ENCODE peak calls at places on chromosomes 6 and 20, in five cellular contexts. One of them, this sample, is unnamed.

GRCh38 chr6:68256391-68256790 is 378.7 kb upstream of the ADGRB3 start:
- DNase-seq in neuronal stem cell: no peak
- DNase-seq in trophoblast cell: no peak
- DNase-seq in OCI-LY7: no peak
- DNase-seq in A549: no peak
- DNase-seq in this sample: no peak

GRCh38 chr6:13355043-13355945 is 27.0 kb upstream of the TBC1D7 start:
- DNase-seq in neuronal stem cell: no peak
- DNase-seq in trophoblast cell: peak
- DNase-seq in OCI-LY7: peak
- DNase-seq in A549: no peak
- DNase-seq in this sample: peak

GRCh38 chr20:62860924-62861691 is 514 bp downstream of the TCFL5 start:
- DNase-seq in neuronal stem cell: peak
- DNase-seq in trophoblast cell: peak
- DNase-seq in OCI-LY7: peak
- DNase-seq in A549: no peak
- DNase-seq in this sample: peak

GRCh38 chr6:14270925-14271791 is 153.6 kb downstream of the CD83 start:
- DNase-seq in neuronal stem cell: no peak
- DNase-seq in trophoblast cell: peak
- DNase-seq in OCI-LY7: no peak
- DNase-seq in A549: peak
- DNase-seq in this sample: peak

GRCh38 chr6:81854474-81854873 is 102.0 kb upstream of the TENT5A start:
- DNase-seq in neuronal stem cell: no peak
- DNase-seq in trophoblast cell: no peak
- DNase-seq in OCI-LY7: no peak
- DNase-seq in A549: no peak
- DNase-seq in this sample: no peak

GRCh38 chr6:127589135-127589534 is 12.2 kb downstream of the C6orf58 start:
- DNase-seq in neuronal stem cell: no peak
- DNase-seq in trophoblast cell: no peak
- DNase-seq in OCI-LY7: no peak
- DNase-seq in A549: no peak
- DNase-seq in this sample: no peak

GRCh38 chr6:108676555-108676954 is 115.8 kb downstream of the FOXO3 start:
- DNase-seq in neuronal stem cell: no peak
- DNase-seq in trophoblast cell: no peak
- DNase-seq in OCI-LY7: no peak
- DNase-seq in A549: no peak
- DNase-seq in this sample: no peak

GRCh38 chr6:130674604-130675003 is 152.6 kb upstream of the SMLR1 start:
- DNase-seq in neuronal stem cell: no peak
- DNase-seq in trophoblast cell: peak
- DNase-seq in OCI-LY7: no peak
- DNase-seq in A549: no peak
- DNase-seq in this sample: no peak

GRCh38 chr6:166927240-166927941 is 29.0 kb downstream of the RNASET2 start:
- DNase-seq in neuronal stem cell: no peak
- DNase-seq in trophoblast cell: no peak
- DNase-seq in OCI-LY7: no peak
- DNase-seq in A549: no peak
- DNase-seq in this sample: no peak

GRCh38 chr20:12237772-12238171 is 320.1 kb downstream of the BTBD3 start:
- DNase-seq in neuronal stem cell: no peak
- DNase-seq in trophoblast cell: peak
- DNase-seq in OCI-LY7: no peak
- DNase-seq in A549: no peak
- DNase-seq in this sample: no peak

GRCh38 chr20:11092151-11092550 is 418.4 kb upstream of the JAG1 start:
- DNase-seq in neuronal stem cell: no peak
- DNase-seq in trophoblast cell: no peak
- DNase-seq in OCI-LY7: no peak
- DNase-seq in A549: no peak
- DNase-seq in this sample: no peak

GRCh38 chr20:11090751-11091150 is 417.0 kb upstream of the JAG1 start:
- DNase-seq in neuronal stem cell: no peak
- DNase-seq in trophoblast cell: no peak
- DNase-seq in OCI-LY7: no peak
- DNase-seq in A549: no peak
- DNase-seq in this sample: no peak

GRCh38 chr20:11091496-11091895 is 417.7 kb upstream of the JAG1 start:
- DNase-seq in neuronal stem cell: no peak
- DNase-seq in trophoblast cell: peak
- DNase-seq in OCI-LY7: no peak
- DNase-seq in A549: no peak
- DNase-seq in this sample: no peak

GRCh38 chr20:11094711-11095110 is 420.9 kb upstream of the JAG1 start:
- DNase-seq in neuronal stem cell: no peak
- DNase-seq in trophoblast cell: no peak
- DNase-seq in OCI-LY7: no peak
- DNase-seq in A549: no peak
- DNase-seq in this sample: no peak

GRCh38 chr20:11094196-11094595 is 420.4 kb upstream of the JAG1 start:
- DNase-seq in neuronal stem cell: no peak
- DNase-seq in trophoblast cell: no peak
- DNase-seq in OCI-LY7: no peak
- DNase-seq in A549: no peak
- DNase-seq in this sample: no peak
- H3K4me2 ChIP-seq in neuronal stem cell: no peak
- H3K4me2 ChIP-seq in trophoblast cell: no peak
- H3K4me2 ChIP-seq in OCI-LY7: no peak
- H3K4me2 ChIP-seq in A549: no peak
- H3K4me2 ChIP-seq in this sample: no peak

GRCh38 chr6:19714415-19715165 is 122.6 kb upstream of the ID4 start:
- DNase-seq in neuronal stem cell: no peak
- DNase-seq in trophoblast cell: no peak
- DNase-seq in OCI-LY7: no peak
- DNase-seq in A549: no peak
- DNase-seq in this sample: no peak
- H3K4me2 ChIP-seq in neuronal stem cell: no peak
- H3K4me2 ChIP-seq in trophoblast cell: no peak
- H3K4me2 ChIP-seq in OCI-LY7: no peak
- H3K4me2 ChIP-seq in A549: peak
- H3K4me2 ChIP-seq in this sample: no peak

DNA sequence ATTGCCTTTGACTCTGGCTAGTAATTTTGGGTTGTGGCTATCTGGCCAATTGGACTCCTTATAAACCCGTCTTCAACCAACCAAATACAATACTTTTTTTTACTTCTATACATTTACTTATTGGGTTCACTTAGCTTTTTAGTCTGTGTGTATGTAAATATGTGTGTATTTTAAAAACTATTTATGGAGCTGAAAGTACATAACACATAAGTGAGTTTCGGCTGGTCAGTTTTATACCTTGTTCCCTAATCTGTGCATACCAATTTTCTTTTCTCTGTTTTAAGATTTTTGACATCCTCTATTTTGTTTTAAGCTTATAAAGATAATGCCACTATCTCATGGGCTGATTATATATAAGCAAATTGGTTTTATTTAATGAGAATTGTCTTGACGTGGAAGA is 129.5 kb downstream of the LRRC1 start:
- DNase-seq in neuronal stem cell: no peak
- DNase-seq in trophoblast cell: no peak
- DNase-seq in OCI-LY7: no peak
- DNase-seq in A549: no peak
- DNase-seq in this sample: no peak
- H3K4me2 ChIP-seq in neuronal stem cell: no peak
- H3K4me2 ChIP-seq in trophoblast cell: no peak
- H3K4me2 ChIP-seq in OCI-LY7: no peak
- H3K4me2 ChIP-seq in A549: no peak
- H3K4me2 ChIP-seq in this sample: peak

DNA sequence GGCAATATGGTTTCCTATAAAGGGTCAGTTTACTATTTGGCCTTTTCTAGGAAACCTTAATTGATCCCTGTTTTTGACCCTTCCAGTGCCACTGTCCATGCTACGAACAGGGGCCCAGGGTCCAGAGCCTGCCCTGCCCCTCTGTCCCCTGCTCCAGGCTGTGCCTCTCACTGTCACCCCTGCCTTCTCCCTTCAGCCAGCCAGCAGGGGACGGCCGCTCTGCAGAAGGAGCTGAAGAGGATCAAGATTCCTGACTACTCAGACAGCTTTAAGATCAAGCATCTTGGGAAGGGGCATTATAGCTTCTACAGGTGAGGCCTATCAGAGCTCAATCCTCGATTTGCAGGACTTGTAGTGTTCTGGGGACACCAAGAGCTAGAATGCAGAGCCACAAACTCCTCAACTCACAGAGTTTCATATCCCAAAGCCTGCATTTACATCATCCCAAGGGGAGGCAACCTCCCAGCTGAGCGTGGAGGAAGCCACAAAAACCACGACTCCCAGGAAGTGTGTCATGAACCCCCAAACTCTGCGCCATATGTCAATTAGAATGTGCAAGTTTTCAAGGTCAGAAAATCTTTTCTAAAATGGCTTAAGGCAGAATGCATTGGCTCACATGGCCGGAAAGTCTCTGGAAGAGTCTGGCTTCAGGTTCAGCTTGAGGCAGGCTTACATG is 3.6 kb downstream of the BPI start:
- DNase-seq in neuronal stem cell: no peak
- DNase-seq in trophoblast cell: no peak
- DNase-seq in OCI-LY7: no peak
- DNase-seq in A549: no peak
- DNase-seq in this sample: no peak
- H3K4me2 ChIP-seq in neuronal stem cell: no peak
- H3K4me2 ChIP-seq in trophoblast cell: no peak
- H3K4me2 ChIP-seq in OCI-LY7: no peak
- H3K4me2 ChIP-seq in A549: no peak
- H3K4me2 ChIP-seq in this sample: no peak

GRCh38 chr20:21707267-21707666 is 1.8 kb downstream of the PAX1 start:
- DNase-seq in neuronal stem cell: no peak
- DNase-seq in trophoblast cell: no peak
- DNase-seq in OCI-LY7: no peak
- DNase-seq in A549: no peak
- DNase-seq in this sample: no peak

GRCh38 chr20:21703740-21704407 is 1.6 kb upstream of the PAX1 start:
- DNase-seq in neuronal stem cell: no peak
- DNase-seq in trophoblast cell: no peak
- DNase-seq in OCI-LY7: no peak
- DNase-seq in A549: no peak
- DNase-seq in this sample: no peak

GRCh38 chr20:21706345-21707195 is 1.1 kb downstream of the PAX1 start:
- DNase-seq in neuronal stem cell: no peak
- DNase-seq in trophoblast cell: no peak
- DNase-seq in OCI-LY7: no peak
- DNase-seq in A549: no peak
- DNase-seq in this sample: no peak

GRCh38 chr20:21704408-21705385 is 767 bp upstream of the PAX1 start:
- DNase-seq in neuronal stem cell: no peak
- DNase-seq in trophoblast cell: no peak
- DNase-seq in OCI-LY7: no peak
- DNase-seq in A549: no peak
- DNase-seq in this sample: no peak

DNA sequence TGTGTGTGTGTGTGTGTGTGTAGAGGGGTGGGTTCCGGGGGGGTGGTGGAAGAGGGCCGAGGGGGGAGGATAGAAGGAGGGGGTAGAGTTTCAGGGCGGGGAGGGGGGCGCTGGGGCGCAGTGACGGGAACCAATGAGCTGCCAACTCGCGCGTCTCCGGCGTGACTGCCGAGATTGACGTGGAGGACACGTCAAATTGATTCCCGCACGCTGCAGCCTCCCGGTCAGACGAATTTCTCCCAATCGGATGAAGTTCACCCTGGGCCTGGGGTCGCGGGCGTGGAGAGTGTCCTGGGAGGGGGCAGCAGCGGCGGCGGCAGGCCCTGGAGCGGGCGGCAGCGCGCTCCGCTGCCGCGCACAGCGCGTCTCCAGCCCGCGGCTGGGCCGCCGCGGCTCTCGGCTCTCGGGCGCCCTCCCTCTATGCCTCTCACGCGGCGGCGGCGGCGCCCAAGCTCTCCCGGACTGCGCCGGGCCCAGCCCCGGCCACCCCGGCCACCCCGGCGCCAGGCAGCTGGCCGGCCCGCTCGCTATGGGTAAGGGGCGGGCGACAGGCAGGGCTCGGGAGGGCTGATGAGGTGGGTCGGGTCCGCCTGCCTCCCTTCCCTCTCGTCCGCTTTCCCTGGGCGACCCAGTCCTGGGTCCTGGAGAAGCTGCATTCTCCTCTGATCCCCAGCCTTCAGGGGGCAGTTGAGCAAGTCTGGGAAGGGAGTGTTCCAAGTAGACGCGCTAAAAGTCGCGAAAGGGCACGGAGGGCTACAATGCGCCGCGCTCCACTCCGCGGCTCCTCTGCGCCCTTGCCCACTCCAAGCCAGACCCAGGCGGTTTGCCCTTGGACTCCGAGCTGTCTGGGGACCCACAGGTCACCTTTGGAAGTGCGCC is at the start of gene PAX1:
- DNase-seq in neuronal stem cell: no peak
- DNase-seq in trophoblast cell: no peak
- DNase-seq in OCI-LY7: no peak
- DNase-seq in A549: no peak
- DNase-seq in this sample: no peak
- H3K4me2 ChIP-seq in neuronal stem cell: peak
- H3K4me2 ChIP-seq in trophoblast cell: peak
- H3K4me2 ChIP-seq in OCI-LY7: no peak
- H3K4me2 ChIP-seq in A549: peak
- H3K4me2 ChIP-seq in this sample: no peak

GRCh38 chr20:42274977-42275376 is 656.8 kb upstream of the CHD6 start:
- DNase-seq in neuronal stem cell: no peak
- DNase-seq in trophoblast cell: no peak
- DNase-seq in OCI-LY7: no peak
- DNase-seq in A549: no peak
- DNase-seq in this sample: no peak

GRCh38 chr20:42272516-42272915 is 654.3 kb upstream of the CHD6 start:
- DNase-seq in neuronal stem cell: no peak
- DNase-seq in trophoblast cell: no peak
- DNase-seq in OCI-LY7: no peak
- DNase-seq in A549: no peak
- DNase-seq in this sample: no peak

GRCh38 chr20:42281801-42282200 is 663.6 kb upstream of the CHD6 start:
- DNase-seq in neuronal stem cell: no peak
- DNase-seq in trophoblast cell: no peak
- DNase-seq in OCI-LY7: no peak
- DNase-seq in A549: no peak
- DNase-seq in this sample: no peak

GRCh38 chr20:42276718-42277117 is 658.5 kb upstream of the CHD6 start:
- DNase-seq in neuronal stem cell: no peak
- DNase-seq in trophoblast cell: no peak
- DNase-seq in OCI-LY7: no peak
- DNase-seq in A549: no peak
- DNase-seq in this sample: no peak

GRCh38 chr20:42277203-42277602 is 659.0 kb upstream of the CHD6 start:
- DNase-seq in neuronal stem cell: no peak
- DNase-seq in trophoblast cell: no peak
- DNase-seq in OCI-LY7: no peak
- DNase-seq in A549: no peak
- DNase-seq in this sample: no peak
- H3K4me2 ChIP-seq in neuronal stem cell: peak
- H3K4me2 ChIP-seq in trophoblast cell: no peak
- H3K4me2 ChIP-seq in OCI-LY7: no peak
- H3K4me2 ChIP-seq in A549: no peak
- H3K4me2 ChIP-seq in this sample: no peak

GRCh38 chr6:46651006-46651405 is 1.6 kb downstream of the CYP39A1 start:
- DNase-seq in neuronal stem cell: no peak
- DNase-seq in trophoblast cell: no peak
- DNase-seq in OCI-LY7: no peak
- DNase-seq in A549: no peak
- DNase-seq in this sample: no peak
- H3K4me2 ChIP-seq in neuronal stem cell: no peak
- H3K4me2 ChIP-seq in trophoblast cell: no peak
- H3K4me2 ChIP-seq in OCI-LY7: peak
- H3K4me2 ChIP-seq in A549: peak
- H3K4me2 ChIP-seq in this sample: peak

This sample was measured in PC-9.